ENCODE peak calls at places on chromosomes 12 and 14, in four cellular contexts. R is GM12878, N is HepG2, T is H1. U is an unnamed sample.

GRCh38 chr14:31269599-31270195 is 62.1 kb upstream of the HECTD1 start:
- DNase-seq in R (no peak), T (no peak), N (no peak), U (no peak)

GRCh38 chr12:111759276-111759675 is 7.5 kb upstream of the ALDH2 start:
- DNase-seq in T (no peak), N (no peak), R (no peak), U (no peak)

GRCh38 chr14:39843881-39844280 is 411.6 kb upstream of the FBXO33 start:
- DNase-seq in R (no peak), N (no peak), T (no peak), U (no peak)

GRCh38 chr12:77368379-77368778 is 303.0 kb upstream of the E2F7 start:
- DNase-seq in R (no peak), T (no peak), N (no peak), U (no peak)

GRCh38 chr12:28409892-28410291 is 219.6 kb downstream of the CCDC91 start:
- DNase-seq in T (no peak), R (no peak), N (no peak), U (no peak)

GRCh38 chr14:69069020-69069421 is 83.9 kb downstream of the DCAF5 start:
- DNase-seq in R (no peak), N (no peak), T (no peak), U (peak; percentile 19)

GRCh38 chr14:74580275-74580672 is 31.8 kb downstream of the LTBP2 start:
- DNase-seq in N (no peak), T (no peak), R (no peak), U (no peak)

GRCh38 chr14:92387610-92388009 is 64.6 kb downstream of the SLC24A4 start:
- DNase-seq in N (peak; percentile 35), R (no peak), T (no peak), U (no peak)

GRCh38 chr14:91454580-91454979 is 37.0 kb upstream of the CCDC88C start:
- DNase-seq in T (no peak), N (no peak), R (no peak), U (no peak)

GRCh38 chr12:57089259-57090245 is 638 bp downstream of the NAB2 start:
- DNase-seq in T (peak; percentile 68), R (no peak), N (no peak), U (peak; percentile 64)

GRCh38 chr12:12265571-12266388 is 1.1 kb downstream of the LRP6 start:
- DNase-seq in T (no peak), R (no peak), N (no peak), U (no peak)

DNA sequence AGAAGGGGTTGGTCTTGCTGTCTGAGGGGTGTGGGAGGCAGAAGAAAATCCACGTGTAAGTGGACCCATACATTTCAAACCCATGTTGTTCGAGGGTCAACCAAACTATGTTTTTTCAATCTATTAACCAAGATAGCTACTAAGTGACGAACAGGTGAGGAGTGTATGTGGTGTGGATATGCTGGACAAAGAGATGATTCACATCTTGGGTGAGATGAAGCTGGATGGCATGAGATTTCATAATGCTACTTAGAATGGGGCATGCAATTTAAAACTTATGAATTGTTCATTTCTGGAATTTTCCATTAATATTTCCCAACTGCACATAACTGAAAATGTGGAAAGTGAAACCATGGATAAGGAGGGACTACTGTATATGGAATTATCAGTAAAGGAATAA is 17.9 kb upstream of the KTN1 start:
- DNase-seq in R (no peak), N (no peak), T (no peak), U (no peak)
- TF ChIP-seq TAF1 in R (no peak), N (no peak), T (no peak), U (no peak)

GRCh38 chr12:18753481-18754117 is 15.7 kb downstream of the CAPZA3 start:
- DNase-seq in T (peak; percentile 58), R (no peak), N (no peak), U (no peak)
- H3K4me3 ChIP-seq in T (peak overlapping the region; percentile 5), R (no peak overlapping the region), N (no peak overlapping the region), U (no peak overlapping the region)

DNA sequence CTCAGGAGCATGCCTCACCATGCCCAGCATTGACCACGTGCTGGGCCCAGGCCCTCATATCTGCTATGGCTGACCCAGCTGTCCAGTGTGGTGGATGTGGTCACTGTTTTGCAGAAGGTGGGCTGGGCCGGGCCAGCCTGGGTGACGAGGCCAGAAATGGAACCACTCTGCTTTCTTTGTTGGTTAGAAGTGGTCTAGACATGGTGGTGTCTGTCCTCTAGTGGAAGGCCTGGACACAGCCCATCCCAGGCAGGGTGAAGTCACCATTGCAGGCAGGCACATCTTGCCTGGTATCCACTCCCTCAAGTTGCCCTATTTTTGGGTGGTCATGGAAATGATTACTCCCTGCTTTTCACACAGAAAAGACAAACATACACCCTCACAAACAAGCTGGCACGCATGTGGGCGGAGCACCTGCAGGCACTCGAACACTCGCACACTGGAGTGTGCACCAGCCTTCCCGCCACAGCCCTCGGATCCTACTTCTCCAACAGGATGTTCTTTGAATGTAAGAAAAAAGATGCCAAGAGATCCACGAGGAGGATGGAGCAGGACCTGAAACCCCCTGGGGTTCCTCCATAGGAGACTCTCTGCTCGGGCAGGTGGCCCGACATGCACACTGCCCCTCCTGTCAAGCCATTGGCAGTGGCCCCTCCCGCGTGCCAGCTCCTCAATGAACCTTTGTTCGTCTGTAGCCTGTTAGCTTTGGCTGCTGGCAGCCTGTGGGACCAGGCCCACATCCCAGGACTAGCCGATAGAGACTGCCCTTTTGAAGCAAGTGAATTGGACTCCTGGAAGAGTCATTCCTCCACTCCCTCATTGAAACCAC is 38.4 kb downstream of the MLXIP start:
- DNase-seq in R (no peak), T (no peak), N (no peak), U (no peak)
- TF ChIP-seq TAF1 in R (no peak), T (no peak), N (no peak), U (no peak)

GRCh38 chr12:68591716-68592437 is 18.8 kb upstream of the RAP1B start:
- DNase-seq in N (no peak), R (peak; percentile 45), T (no peak), U (no peak)
- H3K4me3 ChIP-seq in N (no peak overlapping the region), R (no peak overlapping the region), T (no peak overlapping the region), U (no peak overlapping the region)

DNA sequence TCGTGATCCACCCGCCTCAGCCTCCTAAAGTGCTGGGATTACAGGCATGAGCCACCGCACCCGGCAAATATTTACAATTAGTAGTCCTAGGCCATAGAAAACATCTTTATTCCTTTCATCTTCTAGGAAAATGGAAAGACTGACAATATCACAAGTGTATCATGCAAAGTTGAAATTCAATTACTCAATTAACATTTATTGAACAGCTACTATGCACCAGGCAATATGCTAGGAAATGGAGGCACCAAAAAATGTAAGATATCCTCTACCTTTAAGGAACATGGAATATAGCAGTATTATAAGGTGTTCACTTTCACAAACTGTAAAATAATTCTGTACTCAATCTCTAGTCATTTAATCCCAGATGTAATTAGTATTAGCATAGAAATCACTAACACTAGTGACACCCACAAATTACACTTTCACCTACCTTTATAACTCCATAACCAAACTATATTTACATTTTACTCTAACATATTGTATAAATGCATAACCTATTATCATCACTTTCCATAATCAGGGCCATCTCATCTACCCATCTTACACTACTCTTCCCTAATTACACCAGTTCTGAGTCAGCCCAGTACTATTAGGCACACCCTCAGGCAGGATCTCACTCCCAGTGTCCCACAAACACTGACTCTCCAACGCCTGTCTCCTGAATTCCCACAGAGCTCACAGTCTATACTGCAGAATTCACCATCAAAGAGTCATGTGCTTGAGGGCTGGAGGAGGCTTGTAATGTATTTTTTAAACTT is 10.4 kb downstream of the CORO1C start:
- DNase-seq in N (no peak), T (no peak), R (no peak), U (no peak)
- TF ChIP-seq TAF1 in N (no peak), T (no peak), R (no peak), U (no peak)

DNA sequence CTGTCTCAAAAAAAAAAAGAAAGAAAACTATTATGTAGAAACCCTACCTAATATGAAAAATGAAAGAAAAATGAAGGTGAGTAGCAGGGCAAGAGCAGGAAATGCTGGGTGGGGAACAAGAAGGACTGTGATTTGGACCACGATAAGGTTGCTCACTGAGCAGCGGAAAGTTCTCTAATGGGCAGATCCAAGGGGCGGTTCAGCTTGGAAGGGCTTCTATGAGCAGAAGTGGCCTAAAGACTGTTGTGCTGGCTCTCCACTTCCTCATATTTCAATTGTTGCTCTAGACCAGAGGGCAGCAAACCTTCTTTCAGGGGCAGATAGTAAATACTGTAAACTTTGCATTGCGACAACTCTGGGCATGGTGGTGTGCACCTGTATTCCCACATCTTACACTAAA is 16.3 kb upstream of the NFYB start:
- DNase-seq in T (no peak), N (no peak), R (no peak), U (peak; percentile 35)
- H3K4me3 ChIP-seq in T (no peak overlapping the region), N (no peak overlapping the region), R (no peak overlapping the region), U (no peak overlapping the region)

U was measured in K562.